ENCODE peak calls at places on chromosomes 5 and 9, in six cellular contexts. V is A549, H is epithelial cell of esophagus, M is HCT116, Y is right lobe of liver, J is glutamatergic neuron. X is an unnamed sample.

GRCh38 chr5:95715799-95716461 is 15.2 kb upstream of the RHOBTB3 start:
- DNase-seq in V (peak; percentile 11), H (peak; percentile 72), M (peak; percentile 63), Y (no peak), J (no peak), X (no peak)

GRCh38 chr9:125544988-125545651 is 161.9 kb downstream of the MAPKAP1 start:
- DNase-seq in V (no peak), H (no peak), M (no peak), Y (no peak), J (no peak), X (no peak)

GRCh38 chr9:3962467-3962866 is 337.4 kb downstream of the GLIS3 start:
- DNase-seq in V (peak; percentile 82), H (peak; percentile 66), M (no peak), Y (no peak), J (no peak), X (no peak)

GRCh38 chr5:116637149-116637740 is 62.6 kb upstream of the SEMA6A start:
- DNase-seq in V (no peak), H (no peak), M (no peak), Y (no peak), J (no peak), X (no peak)

GRCh38 chr9:130327070-130327780 is 61.7 kb downstream of the HMCN2 start:
- DNase-seq in V (no peak), H (no peak), M (no peak), Y (no peak), J (peak; percentile 65), X (peak; percentile 60)

GRCh38 chr5:179549973-179550510 is 312 bp upstream of the RUFY1 start:
- DNase-seq in V (no peak), H (no peak), M (no peak), Y (no peak), J (no peak), X (no peak)

GRCh38 chr9:97425992-97426336 is 14.1 kb downstream of the TDRD7 start:
- DNase-seq in V (no peak), H (peak; percentile 15), M (no peak), Y (no peak), J (no peak), X (no peak)

GRCh38 chr5:130227699-130228098 is 323.4 kb downstream of the CHSY3 start:
- DNase-seq in V (no peak), H (no peak), M (no peak), Y (no peak), J (no peak), X (no peak)

GRCh38 chr9:69976165-69976564 is 67.5 kb upstream of the MAMDC2 start:
- DNase-seq in V (peak; percentile 23), H (peak; percentile 79), M (peak; percentile 36), Y (no peak), J (no peak), X (peak; percentile 4)

GRCh38 chr9:76887003-76887821 is 18.7 kb downstream of the PRUNE2 start:
- DNase-seq in V (no peak), H (no peak), M (no peak), Y (no peak), J (no peak), X (no peak)

GRCh38 chr5:178827636-178828035 is 32.1 kb upstream of the ZNF354B start:
- DNase-seq in V (no peak), H (peak; percentile 20), M (no peak), Y (no peak), J (no peak), X (no peak)

GRCh38 chr5:158895573-158895972 is 204.1 kb downstream of the EBF1 start:
- DNase-seq in V (peak; percentile 32), H (no peak), M (no peak), Y (no peak), J (no peak), X (no peak)

GRCh38 chr9:88925471-88925870 is 65.8 kb upstream of the S1PR3 start:
- DNase-seq in V (no peak), H (no peak), M (no peak), Y (no peak), J (no peak), X (no peak)

GRCh38 chr5:94793816-94794198 is 175.3 kb downstream of the SLF1 start:
- DNase-seq in V (no peak), H (peak; percentile 22), M (no peak), Y (no peak), J (no peak), X (no peak)

GRCh38 chr5:18507114-18507513 is 872.9 kb downstream of the TAF11L14 start:
- DNase-seq in V (no peak), H (peak; percentile 83), M (no peak), Y (no peak), J (no peak), X (no peak)

GRCh38 chr5:91072891-91073290 is 310.2 kb downstream of the ARRDC3 start:
- DNase-seq in V (no peak), H (peak; percentile 47), M (no peak), Y (no peak), J (no peak), X (no peak)

GRCh38 chr5:79021753-79022152 is 36.6 kb upstream of the ARSB start:
- DNase-seq in V (no peak), H (no peak), M (no peak), Y (no peak), J (peak; percentile 68), X (no peak)

GRCh38 chr9:684055-684949 is 157.2 kb upstream of the DMRT1 start:
- DNase-seq in V (no peak), H (peak; percentile 86), M (no peak), Y (no peak), J (no peak), X (no peak)

GRCh38 chr9:88773627-88774244 is 217.5 kb upstream of the S1PR3 start:
- DNase-seq in V (peak; percentile 74), H (no peak), M (no peak), Y (no peak), J (no peak), X (no peak)

GRCh38 chr9:81529556-81530193 is 159.7 kb downstream of the TLE1 start:
- DNase-seq in V (peak; percentile 78), H (peak; percentile 90), M (peak; percentile 7), Y (no peak), J (no peak), X (no peak)

GRCh38 chr9:134216961-134217360 is 52.6 kb upstream of the RNU6ATAC start:
- DNase-seq in V (no peak), H (no peak), M (no peak), Y (no peak), J (peak; percentile 3), X (no peak)

GRCh38 chr9:104970588-104970987 is 42.6 kb upstream of the ABCA1 start:
- DNase-seq in V (no peak), H (no peak), M (no peak), Y (no peak), J (no peak), X (no peak)

DNA sequence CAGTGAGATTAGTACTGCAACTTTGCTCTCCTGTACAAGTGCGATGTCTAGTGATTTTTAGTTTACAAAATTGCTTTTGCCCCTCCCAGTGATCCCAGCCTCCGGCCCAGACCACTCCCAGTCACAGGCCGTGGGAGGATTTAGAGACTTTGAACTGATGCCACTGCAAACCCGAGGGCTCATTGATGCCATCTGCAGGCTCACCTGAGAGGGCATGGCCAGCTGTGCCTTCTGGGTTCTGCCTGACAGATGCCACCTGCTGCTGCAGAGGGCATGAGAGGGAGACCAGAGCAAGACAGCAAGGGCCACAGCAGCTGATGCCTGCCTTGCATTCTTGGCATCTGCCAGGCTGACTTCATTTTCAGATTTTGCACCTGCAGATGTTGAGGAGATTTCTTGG is 593.8 kb downstream of the CDK5RAP2 start:
- DNase-seq in V (no peak), H (no peak), M (no peak), Y (no peak), J (peak; percentile 28), X (no peak)
- TF ChIP-seq CTCF in V (no peak), H (no peak), M (peak; percentile 6), Y (peak; percentile 16), J (no peak), X (no peak)

GRCh38 chr5:120927923-120928322 is 463.8 kb downstream of the PRR16 start:
- DNase-seq in V (no peak), H (no peak), M (no peak), Y (no peak), J (no peak), X (no peak)

GRCh38 chr5:120936652-120937051 is 472.6 kb downstream of the PRR16 start:
- DNase-seq in V (no peak), H (no peak), M (no peak), Y (no peak), J (no peak), X (no peak)

GRCh38 chr5:120934003-120934402 is 469.9 kb downstream of the PRR16 start:
- DNase-seq in V (no peak), H (no peak), M (no peak), Y (no peak), J (no peak), X (no peak)

GRCh38 chr5:120932480-120932879 is 468.4 kb downstream of the PRR16 start:
- DNase-seq in V (no peak), H (no peak), M (no peak), Y (no peak), J (no peak), X (no peak)
- TF ChIP-seq CTCF in V (no peak), H (no peak), M (no peak), Y (no peak), J (no peak), X (no peak)

GRCh38 chr5:25862276-25862675 is 1176.1 kb downstream of the CDH9 start:
- DNase-seq in V (peak; percentile 29), H (no peak), M (no peak), Y (no peak), J (no peak), X (no peak)
- TF ChIP-seq CTCF in V (no peak), H (no peak), M (no peak), Y (peak; percentile 41), J (no peak), X (peak; percentile 16)

GRCh38 chr5:73434461-73434860 is 14.1 kb downstream of the FOXD1 start:
- DNase-seq in V (no peak), H (no peak), M (no peak), Y (no peak), J (no peak), X (no peak)
- TF ChIP-seq CTCF in V (no peak), H (peak; percentile 9), M (peak; percentile 18), Y (no peak), J (peak; percentile 35), X (no peak)

DNA sequence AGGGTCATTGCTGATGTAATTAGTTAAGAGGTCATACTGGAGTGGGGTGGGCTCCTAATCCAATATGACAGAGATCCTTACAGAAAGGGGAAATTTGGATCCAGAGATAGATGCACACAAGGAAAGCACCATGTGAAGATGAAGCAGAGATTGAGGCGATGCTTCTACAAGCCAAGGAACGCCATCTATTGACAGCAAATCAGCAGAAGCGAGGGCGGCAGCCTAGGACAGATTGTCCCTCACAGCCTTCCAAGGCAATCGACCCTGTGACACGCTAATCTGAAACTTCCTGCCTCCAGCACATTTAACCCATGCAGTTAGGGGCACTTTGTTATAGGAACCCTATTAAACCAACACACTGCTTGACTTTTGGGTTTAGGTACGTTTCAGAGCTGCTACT is 285.1 kb upstream of the DAP start:
- DNase-seq in V (peak; percentile 14), H (no peak), M (no peak), Y (no peak), J (no peak), X (no peak)
- TF ChIP-seq CTCF in V (peak; percentile 21), H (no peak), M (no peak), Y (peak; percentile 9), J (no peak), X (no peak)